ENCODE peak calls at places on chromosome 12, in four cellular contexts. One of them, this sample, is unnamed.

GRCh38 chr12:110743571-110744093 is 941 bp upstream of the PPP1CC start:
- DNase-seq in lower lobe of right lung: peak
- DNase-seq in nephron progenitor cell: peak
- DNase-seq in type B pancreatic cell: no peak
- DNase-seq in this sample: no peak

GRCh38 chr12:89469361-89469760 is 55.2 kb downstream of the GALNT4 start:
- DNase-seq in lower lobe of right lung: no peak
- DNase-seq in nephron progenitor cell: no peak
- DNase-seq in type B pancreatic cell: no peak
- DNase-seq in this sample: no peak

GRCh38 chr12:43103866-43104265 is 448.1 kb downstream of the ADAMTS20 start:
- DNase-seq in nephron progenitor cell: no peak
- DNase-seq in type B pancreatic cell: no peak
- DNase-seq in lower lobe of right lung: no peak
- DNase-seq in this sample: no peak

GRCh38 chr12:56117778-56118687 is at the start of gene ZC3H10:
- DNase-seq in nephron progenitor cell: peak
- DNase-seq in type B pancreatic cell: peak
- DNase-seq in lower lobe of right lung: peak
- DNase-seq in this sample: peak

GRCh38 chr12:110670161-110670701 is 18.7 kb downstream of the HVCN1 start:
- DNase-seq in nephron progenitor cell: no peak
- DNase-seq in lower lobe of right lung: no peak
- DNase-seq in type B pancreatic cell: no peak
- DNase-seq in this sample: no peak

GRCh38 chr12:79451988-79452387 is 238.8 kb downstream of the PAWR start:
- DNase-seq in lower lobe of right lung: no peak
- DNase-seq in type B pancreatic cell: no peak
- DNase-seq in nephron progenitor cell: no peak
- DNase-seq in this sample: no peak

GRCh38 chr12:103824845-103825244 is 16.2 kb downstream of the NT5DC3 start:
- DNase-seq in lower lobe of right lung: no peak
- DNase-seq in type B pancreatic cell: no peak
- DNase-seq in nephron progenitor cell: no peak
- DNase-seq in this sample: no peak

GRCh38 chr12:4978737-4979136 is 64.9 kb upstream of the KCNA5 start:
- DNase-seq in type B pancreatic cell: no peak
- DNase-seq in lower lobe of right lung: no peak
- DNase-seq in nephron progenitor cell: no peak
- DNase-seq in this sample: no peak

GRCh38 chr12:116609715-116610114 is 50.5 kb downstream of the MAP1LC3B2 start:
- DNase-seq in type B pancreatic cell: no peak
- DNase-seq in nephron progenitor cell: peak
- DNase-seq in lower lobe of right lung: no peak
- DNase-seq in this sample: peak
- TF ChIP-seq CTCF in type B pancreatic cell: peak
- TF ChIP-seq CTCF in nephron progenitor cell: peak
- TF ChIP-seq CTCF in lower lobe of right lung: peak
- TF ChIP-seq CTCF in this sample: peak

DNA sequence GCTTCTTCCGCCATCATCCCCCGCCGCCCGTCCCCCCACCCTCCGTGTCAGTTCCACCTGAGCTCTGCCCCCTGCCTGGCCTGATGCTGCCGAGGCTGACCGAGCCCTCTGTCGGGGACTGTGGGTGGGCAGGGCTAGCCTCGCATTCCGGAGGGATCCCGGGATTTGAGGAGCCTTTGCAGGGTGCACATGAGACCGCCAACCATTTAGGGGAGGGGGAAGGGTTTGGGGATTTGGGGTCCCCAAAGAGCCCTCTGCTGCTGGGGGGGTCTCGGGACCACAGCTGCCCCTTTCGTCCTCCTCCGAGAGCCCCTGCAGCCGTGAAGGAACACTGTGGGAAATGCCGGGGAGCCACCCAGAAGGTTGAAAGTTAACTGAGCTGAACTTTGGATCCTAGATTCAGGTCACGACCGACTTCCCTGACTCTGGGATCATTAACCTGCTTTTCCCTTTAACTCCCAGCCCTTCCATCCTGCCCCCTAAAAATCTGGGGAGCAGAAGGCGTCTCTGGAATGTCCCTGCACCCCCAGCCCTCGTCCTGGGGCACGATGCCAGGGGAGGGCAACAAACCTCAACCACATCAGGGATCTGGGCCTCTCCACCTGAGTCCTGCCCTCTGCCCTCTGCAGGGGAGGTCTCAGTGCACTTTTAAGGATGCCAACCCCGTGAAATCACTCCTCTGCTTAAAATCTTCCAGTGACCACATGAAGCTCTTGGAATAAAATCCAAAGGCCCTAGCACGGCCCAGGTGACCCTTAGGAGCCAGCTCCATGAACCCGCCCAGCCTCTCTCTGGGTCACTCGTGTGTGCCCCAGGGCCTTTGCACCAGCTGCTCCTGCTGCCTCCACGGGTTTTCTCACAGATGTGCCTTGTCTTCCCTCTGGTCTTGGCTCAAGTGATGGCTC is 94.9 kb downstream of the RFLNA start:
- DNase-seq in type B pancreatic cell: no peak
- DNase-seq in lower lobe of right lung: no peak
- DNase-seq in nephron progenitor cell: no peak
- DNase-seq in this sample: no peak
- TF ChIP-seq CTCF in type B pancreatic cell: no peak
- TF ChIP-seq CTCF in lower lobe of right lung: no peak
- TF ChIP-seq CTCF in nephron progenitor cell: no peak
- TF ChIP-seq CTCF in this sample: no peak

GRCh38 chr12:32918890-32919791 is 22.6 kb upstream of the PKP2 start:
- DNase-seq in nephron progenitor cell: peak
- DNase-seq in lower lobe of right lung: no peak
- DNase-seq in type B pancreatic cell: no peak
- DNase-seq in this sample: no peak
- TF ChIP-seq CTCF in nephron progenitor cell: peak
- TF ChIP-seq CTCF in lower lobe of right lung: peak
- TF ChIP-seq CTCF in type B pancreatic cell: peak
- TF ChIP-seq CTCF in this sample: peak

DNA sequence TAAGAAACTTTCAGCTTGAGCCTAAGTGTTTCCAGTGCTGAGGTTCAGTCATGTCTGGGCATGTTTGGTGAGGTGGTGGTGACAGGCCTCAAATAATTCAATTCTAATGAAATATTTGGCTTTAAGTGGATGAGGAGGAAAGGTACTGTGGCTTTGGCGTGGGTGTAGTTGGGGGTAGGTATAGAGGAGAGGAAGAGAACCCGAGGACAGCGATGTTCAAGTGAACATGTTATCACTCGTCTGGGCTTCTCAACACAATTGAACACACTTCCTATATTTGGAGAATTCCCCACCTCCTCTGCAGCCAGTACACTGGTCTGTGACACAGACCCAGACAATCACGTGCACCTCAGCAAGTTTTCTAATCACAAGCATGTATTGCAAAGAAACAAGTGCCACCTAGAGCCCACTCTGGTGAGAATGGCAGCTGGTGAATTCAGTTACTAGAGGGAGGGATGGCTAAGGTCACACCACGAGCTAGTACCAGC is 53.0 kb downstream of the IFNG-AS1 start:
- DNase-seq in nephron progenitor cell: no peak
- DNase-seq in type B pancreatic cell: no peak
- DNase-seq in lower lobe of right lung: no peak
- DNase-seq in this sample: no peak
- TF ChIP-seq CTCF in nephron progenitor cell: no peak
- TF ChIP-seq CTCF in type B pancreatic cell: no peak
- TF ChIP-seq CTCF in lower lobe of right lung: no peak
- TF ChIP-seq CTCF in this sample: no peak